ENCODE peak calls at places on chromosomes 16 and 17, in five cellular contexts. V is esophagus squamous epithelium, S is mammary epithelial cell, P is AG04450, N is stomach. Y is an unnamed sample.

GRCh38 chr17:2214887-2215615 is 88.5 kb downstream of the SMG6 start:
- DNase-seq in V (no peak), S (no peak), P (no peak), N (no peak), Y (no peak)

GRCh38 chr17:17823433-17824118 is 13.2 kb downstream of the SREBF1 start:
- DNase-seq in V (peak; percentile 53), S (peak; percentile 86), P (no peak), N (peak; percentile 89), Y (peak; percentile 98)

GRCh38 chr17:258045-258734 is 76.7 kb upstream of the DOC2B start:
- DNase-seq in V (no peak), S (no peak), P (no peak), N (no peak), Y (no peak)

GRCh38 chr17:15048933-15049539 is 216.1 kb downstream of the PMP22 start:
- DNase-seq in V (no peak), S (no peak), P (no peak), N (no peak), Y (no peak)

GRCh38 chr17:70869402-70870085 is 700.2 kb downstream of the KCNJ2 start:
- DNase-seq in V (no peak), S (no peak), P (no peak), N (no peak), Y (no peak)

GRCh38 chr16:50916040-50916439 is 174.2 kb downstream of the CYLD start:
- DNase-seq in V (no peak), S (peak; percentile 80), P (no peak), N (no peak), Y (peak; percentile 50)

GRCh38 chr16:578870-579405 is 9.2 kb downstream of the PIGQ start:
- DNase-seq in V (no peak), S (no peak), P (no peak), N (peak; percentile 85), Y (no peak)

GRCh38 chr17:835263-835662 is 53.1 kb downstream of the MRM3 start:
- DNase-seq in V (no peak), S (peak; percentile 80), P (peak; percentile 90), N (no peak), Y (no peak)

GRCh38 chr17:15247891-15248529 is 17.1 kb downstream of the PMP22 start:
- DNase-seq in V (no peak), S (peak; percentile 83), P (no peak), N (no peak), Y (peak; percentile 36)

GRCh38 chr17:3861761-3862681 is 16.0 kb upstream of the NCBP3 start:
- DNase-seq in V (no peak), S (no peak), P (no peak), N (no peak), Y (no peak)

GRCh38 chr16:84659656-84660300 is 11.5 kb downstream of the KLHL36 start:
- DNase-seq in V (no peak), S (no peak), P (no peak), N (no peak), Y (no peak)

GRCh38 chr16:7651803-7652570 is 319.3 kb downstream of the RBFOX1 start:
- DNase-seq in V (no peak), S (no peak), P (no peak), N (no peak), Y (no peak)

GRCh38 chr17:16068323-16068722 is 68.7 kb downstream of the TTC19 start:
- DNase-seq in V (no peak), S (no peak), P (no peak), N (no peak), Y (no peak)

GRCh38 chr17:81246679-81247338 is 7.7 kb downstream of the NDUFAF8 start:
- DNase-seq in V (no peak), S (no peak), P (no peak), N (no peak), Y (no peak)

DNA sequence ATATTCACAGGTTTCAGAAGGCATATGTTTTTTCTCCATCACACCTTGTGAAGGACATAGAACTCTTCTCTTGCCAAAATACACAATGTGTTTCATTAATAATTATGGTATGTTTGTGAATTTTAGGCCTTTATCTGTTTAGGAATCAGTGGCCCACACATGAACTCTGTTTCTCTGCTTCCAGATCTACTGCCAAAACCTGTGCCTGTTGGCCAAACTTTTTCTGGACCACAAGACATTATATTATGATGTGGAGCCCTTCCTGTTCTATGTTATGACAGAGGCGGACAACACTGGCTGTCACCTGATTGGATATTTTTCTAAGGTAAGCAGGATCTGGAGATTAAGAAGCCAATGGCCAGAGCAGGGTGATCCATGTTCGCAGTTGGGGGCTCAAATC is 26.4 kb downstream of the TAC4 start:
- DNase-seq in V (no peak), S (no peak), P (no peak), N (no peak), Y (no peak)
- H3K27ac ChIP-seq in V (peak overlapping the region; percentile 41), S (no peak overlapping the region), P (no peak overlapping the region), N (peak overlapping the region; percentile 27), Y (no peak overlapping the region)

DNA sequence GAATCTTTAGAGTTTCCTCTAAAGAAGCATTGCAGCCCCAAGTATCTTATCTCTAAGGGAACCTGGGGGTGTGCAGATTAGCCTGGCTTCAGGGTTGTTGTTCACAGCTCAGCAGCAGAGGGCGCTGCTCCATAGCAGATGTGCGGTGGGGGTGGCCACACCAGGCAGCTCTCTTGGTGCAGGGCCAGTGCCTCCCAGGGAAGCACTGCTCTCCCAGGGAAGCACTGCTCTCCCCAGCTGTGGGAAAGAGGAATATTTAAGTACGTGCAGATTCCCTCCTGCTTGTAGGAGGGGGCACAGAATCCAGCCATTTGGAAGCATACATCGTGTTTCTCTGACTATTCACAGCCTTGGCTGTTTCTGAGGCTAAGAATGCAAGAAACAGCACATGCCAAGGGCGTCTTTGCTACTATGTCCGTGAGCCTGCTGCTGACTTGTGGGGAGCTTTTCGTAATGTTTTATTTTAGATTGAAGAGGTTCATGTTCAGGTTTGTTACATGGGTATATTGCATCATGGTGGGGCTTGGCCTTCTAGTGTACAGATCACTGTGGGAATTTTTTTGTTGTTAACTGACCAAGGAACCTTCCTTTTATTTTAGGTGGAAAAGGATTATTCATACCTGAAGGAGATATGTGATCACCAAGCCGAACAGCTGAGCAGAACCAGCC is 217.8 kb downstream of the SPECC1 start:
- DNase-seq in V (no peak), S (peak; percentile 53), P (peak; percentile 68), N (peak; percentile 82), Y (peak; percentile 74)
- TF ChIP-seq CTCF in V (peak; percentile 72), S (peak; percentile 86), P (peak; percentile 87), N (peak; percentile 70), Y (peak; percentile 78)

GRCh38 chr16:87765776-87766484 is at the start of gene KLHDC4:
- DNase-seq in V (peak; percentile 32), S (peak; percentile 82), P (peak; percentile 58), N (peak; percentile 93), Y (peak; percentile 82)

GRCh38 chr16:87766485-87766797 is 655 bp upstream of the KLHDC4 start:
- DNase-seq in V (no peak), S (no peak), P (no peak), N (no peak), Y (no peak)

GRCh38 chr16:87762620-87763019 is 3.2 kb downstream of the KLHDC4 start:
- DNase-seq in V (no peak), S (no peak), P (no peak), N (no peak), Y (peak; percentile 42)

GRCh38 chr16:87765473-87765775 is 362 bp downstream of the KLHDC4 start:
- DNase-seq in V (no peak), S (no peak), P (no peak), N (no peak), Y (peak; percentile 32)

DNA sequence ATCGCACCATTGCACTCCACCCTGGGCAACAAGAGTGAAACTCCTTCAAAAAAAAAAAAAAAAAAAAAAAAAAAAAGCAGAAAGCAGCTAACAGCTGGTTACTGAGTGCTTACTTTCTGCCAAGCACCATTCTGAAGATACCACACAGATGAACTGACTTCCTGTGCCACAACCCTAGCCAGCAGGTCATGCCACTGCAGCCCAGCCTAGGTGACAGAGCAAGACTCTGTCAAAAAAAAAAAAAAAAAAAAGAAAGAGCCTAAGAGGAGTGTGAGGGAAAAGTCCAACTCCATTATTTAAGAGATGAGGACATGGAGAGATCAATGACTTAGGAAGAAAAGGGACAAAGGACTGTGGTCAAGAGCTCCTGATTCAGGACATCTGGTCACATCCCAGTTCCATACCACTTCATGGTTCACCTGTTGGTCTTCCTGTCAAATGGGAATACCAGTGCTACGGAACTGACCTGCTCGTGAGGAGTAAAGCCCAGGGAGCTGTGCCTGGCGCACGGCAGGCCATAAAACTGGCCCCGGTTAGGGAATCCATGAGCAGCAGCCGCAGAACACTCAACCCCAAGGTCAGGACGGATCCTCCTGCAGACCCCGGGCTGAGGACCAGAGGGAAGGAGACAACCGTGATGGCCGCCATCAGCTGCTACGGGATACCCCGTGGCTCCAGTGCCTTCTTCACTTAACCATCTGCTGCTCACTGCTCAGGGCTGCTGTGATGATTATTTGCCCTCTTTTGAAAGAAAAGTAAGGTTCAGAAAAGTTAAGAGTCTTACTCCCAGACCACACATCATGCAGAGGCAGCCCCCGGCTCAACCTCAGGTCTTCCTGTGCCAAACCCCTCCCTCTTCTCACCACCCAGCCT is 950 bp downstream of the KLHDC4 start:
- DNase-seq in V (no peak), S (no peak), P (no peak), N (no peak), Y (no peak)
- H3K27ac ChIP-seq in V (peak overlapping the region; percentile 94), S (no peak overlapping the region), P (peak overlapping the region; percentile 21), N (peak overlapping the region; percentile 95), Y (peak overlapping the region; percentile 95)

GRCh38 chr16:59591480-59591879 is 857.4 kb upstream of the GOT2 start:
- DNase-seq in V (no peak), S (no peak), P (no peak), N (no peak), Y (no peak)
- TF ChIP-seq CTCF in V (no peak), S (no peak), P (no peak), N (no peak), Y (no peak)

DNA sequence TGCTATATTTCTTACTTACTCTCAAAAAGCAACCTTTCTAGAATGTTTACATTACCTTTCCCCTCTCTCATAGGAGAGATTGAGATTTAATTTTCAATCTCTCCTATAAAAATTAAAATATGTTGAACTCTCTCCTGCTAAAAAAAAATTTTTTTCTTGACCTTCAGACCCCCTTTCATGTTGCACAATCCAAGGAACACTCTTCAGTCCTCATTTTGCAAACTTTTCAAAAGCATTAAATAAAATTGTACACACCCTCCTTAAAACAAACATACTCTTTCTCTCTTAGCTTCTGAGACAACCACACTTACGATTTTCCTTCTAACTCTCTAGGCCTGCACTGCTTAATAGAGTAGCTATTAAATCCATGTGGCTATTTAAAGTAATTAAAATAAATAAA is 8.6 kb upstream of the ABCA6 start:
- DNase-seq in V (no peak), S (no peak), P (no peak), N (no peak), Y (no peak)
- H3K27ac ChIP-seq in V (no peak overlapping the region), S (no peak overlapping the region), P (no peak overlapping the region), N (no peak overlapping the region), Y (no peak overlapping the region)

DNA sequence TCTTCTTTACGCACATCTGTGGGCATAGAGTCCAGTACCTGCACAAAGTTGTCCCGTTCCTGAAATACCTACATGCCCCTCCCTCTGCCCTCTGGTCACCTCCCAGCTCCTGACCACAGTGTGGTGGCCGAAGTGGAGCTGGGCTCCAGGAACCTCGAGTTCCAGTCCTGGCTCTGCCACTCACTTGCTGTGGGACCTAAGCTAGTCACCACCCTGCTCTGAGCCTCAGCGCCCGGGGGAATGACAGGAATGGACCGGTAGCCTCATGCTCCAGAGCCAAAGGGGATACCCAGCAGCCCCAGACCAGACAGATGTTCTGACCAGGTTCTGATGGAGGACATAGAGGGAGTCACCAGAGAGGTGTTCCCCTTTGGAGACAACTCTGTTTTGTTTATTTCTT is 26.7 kb upstream of the ITGA3 start:
- DNase-seq in V (no peak), S (no peak), P (no peak), N (no peak), Y (no peak)
- TF ChIP-seq CTCF in V (no peak), S (no peak), P (no peak), N (no peak), Y (no peak)